ENCODE peak calls at places on chromosome 12, in four cellular contexts. One of them, this sample, is unnamed.

GRCh38 chr12:131139363-131140068 is 185.8 kb downstream of the ADGRD1 start:
- DNase-seq in upper lobe of left lung: no peak
- DNase-seq in A549: no peak
- DNase-seq in sigmoid colon: peak; percentile 57
- DNase-seq in this sample: no peak

GRCh38 chr12:20695232-20695631 is at the start of gene SLCO1C1:
- DNase-seq in sigmoid colon: no peak
- DNase-seq in upper lobe of left lung: no peak
- DNase-seq in A549: no peak
- DNase-seq in this sample: no peak

GRCh38 chr12:97168804-97169203 is 261.7 kb downstream of the NEDD1 start:
- DNase-seq in A549: no peak
- DNase-seq in sigmoid colon: no peak
- DNase-seq in upper lobe of left lung: no peak
- DNase-seq in this sample: no peak

GRCh38 chr12:9127936-9128663 is 12.4 kb upstream of the A2M start:
- DNase-seq in A549: no peak
- DNase-seq in sigmoid colon: no peak
- DNase-seq in upper lobe of left lung: no peak
- DNase-seq in this sample: no peak

GRCh38 chr12:128269108-128269713 is 2.2 kb downstream of the TMEM132C start:
- DNase-seq in sigmoid colon: no peak
- DNase-seq in upper lobe of left lung: no peak
- DNase-seq in A549: no peak
- DNase-seq in this sample: no peak

GRCh38 chr12:124750787-124751471 is 112.7 kb downstream of the SCARB1 start:
- DNase-seq in sigmoid colon: no peak
- DNase-seq in upper lobe of left lung: no peak
- DNase-seq in A549: no peak
- DNase-seq in this sample: no peak

GRCh38 chr12:129202109-129202814 is 349.0 kb downstream of the GLT1D1 start:
- DNase-seq in upper lobe of left lung: no peak
- DNase-seq in A549: no peak
- DNase-seq in sigmoid colon: no peak
- DNase-seq in this sample: no peak

GRCh38 chr12:132444957-132445883 is 44.7 kb upstream of the FBRSL1 start:
- DNase-seq in A549: no peak
- DNase-seq in upper lobe of left lung: peak; percentile 45
- DNase-seq in sigmoid colon: no peak
- DNase-seq in this sample: peak; percentile 60

GRCh38 chr12:116318738-116319050 is 41.2 kb upstream of the MED13L start:
- DNase-seq in A549: no peak
- DNase-seq in upper lobe of left lung: no peak
- DNase-seq in sigmoid colon: peak; percentile 71
- DNase-seq in this sample: no peak

GRCh38 chr12:6960291-6961277 is 9.4 kb downstream of the PTPN6 start:
- DNase-seq in sigmoid colon: peak; percentile 70
- DNase-seq in upper lobe of left lung: no peak
- DNase-seq in A549: no peak
- DNase-seq in this sample: peak; percentile 58

GRCh38 chr12:16347391-16348298 is at the start of gene MGST1:
- DNase-seq in A549: peak; percentile 38
- DNase-seq in upper lobe of left lung: peak; percentile 89
- DNase-seq in sigmoid colon: peak; percentile 80
- DNase-seq in this sample: peak; percentile 77

GRCh38 chr12:3380200-3381020 is 110.6 kb upstream of the PRMT8 start:
- DNase-seq in sigmoid colon: no peak
- DNase-seq in A549: no peak
- DNase-seq in upper lobe of left lung: no peak
- DNase-seq in this sample: no peak

GRCh38 chr12:21296751-21297406 is 37.8 kb downstream of the SLCO1A2 start:
- DNase-seq in A549: peak; percentile 16
- DNase-seq in sigmoid colon: no peak
- DNase-seq in upper lobe of left lung: no peak
- DNase-seq in this sample: no peak

GRCh38 chr12:72273499-72273837 is 1.3 kb downstream of the TRHDE start:
- DNase-seq in upper lobe of left lung: no peak
- DNase-seq in sigmoid colon: no peak
- DNase-seq in A549: no peak
- DNase-seq in this sample: no peak

GRCh38 chr12:54126696-54127537 is 61.9 kb downstream of the SMUG1 start:
- DNase-seq in sigmoid colon: peak; percentile 88
- DNase-seq in upper lobe of left lung: peak; percentile 24
- DNase-seq in A549: peak; percentile 55
- DNase-seq in this sample: peak; percentile 55

GRCh38 chr12:22781339-22781738 is 156.4 kb downstream of the ETNK1 start:
- DNase-seq in sigmoid colon: no peak
- DNase-seq in A549: no peak
- DNase-seq in upper lobe of left lung: no peak
- DNase-seq in this sample: no peak

GRCh38 chr12:49903700-49904423 is at the start of gene FAIM2:
- DNase-seq in sigmoid colon: peak; percentile 82
- DNase-seq in upper lobe of left lung: no peak
- DNase-seq in A549: no peak
- DNase-seq in this sample: peak; percentile 24

GRCh38 chr12:48198619-48198973 is 4.5 kb downstream of the OR10AD1 start:
- DNase-seq in sigmoid colon: peak; percentile 78
- DNase-seq in A549: no peak
- DNase-seq in upper lobe of left lung: peak; percentile 38
- DNase-seq in this sample: peak; percentile 31

GRCh38 chr12:34292736-34293625 is 270.7 kb downstream of the ALG10 start:
- DNase-seq in upper lobe of left lung: no peak
- DNase-seq in A549: no peak
- DNase-seq in sigmoid colon: peak; percentile 49
- DNase-seq in this sample: peak; percentile 1

GRCh38 chr12:34295366-34296142 is 273.3 kb downstream of the ALG10 start:
- DNase-seq in upper lobe of left lung: no peak
- DNase-seq in A549: no peak
- DNase-seq in sigmoid colon: peak; percentile 33
- DNase-seq in this sample: peak; percentile 1

GRCh38 chr12:34294671-34295365 is 272.5 kb downstream of the ALG10 start:
- DNase-seq in A549: no peak
- DNase-seq in upper lobe of left lung: no peak
- DNase-seq in sigmoid colon: peak; percentile 51
- DNase-seq in this sample: peak; percentile 1

GRCh38 chr12:34296143-34297041 is 274.1 kb downstream of the ALG10 start:
- DNase-seq in sigmoid colon: peak; percentile 54
- DNase-seq in A549: no peak
- DNase-seq in upper lobe of left lung: no peak
- DNase-seq in this sample: no peak

GRCh38 chr12:34294137-34294536 is 271.8 kb downstream of the ALG10 start:
- DNase-seq in upper lobe of left lung: no peak
- DNase-seq in A549: no peak
- DNase-seq in sigmoid colon: no peak
- DNase-seq in this sample: no peak
- TF ChIP-seq EP300 in upper lobe of left lung: no peak
- TF ChIP-seq EP300 in A549: no peak
- TF ChIP-seq EP300 in sigmoid colon: no peak
- TF ChIP-seq EP300 in this sample: no peak

DNA sequence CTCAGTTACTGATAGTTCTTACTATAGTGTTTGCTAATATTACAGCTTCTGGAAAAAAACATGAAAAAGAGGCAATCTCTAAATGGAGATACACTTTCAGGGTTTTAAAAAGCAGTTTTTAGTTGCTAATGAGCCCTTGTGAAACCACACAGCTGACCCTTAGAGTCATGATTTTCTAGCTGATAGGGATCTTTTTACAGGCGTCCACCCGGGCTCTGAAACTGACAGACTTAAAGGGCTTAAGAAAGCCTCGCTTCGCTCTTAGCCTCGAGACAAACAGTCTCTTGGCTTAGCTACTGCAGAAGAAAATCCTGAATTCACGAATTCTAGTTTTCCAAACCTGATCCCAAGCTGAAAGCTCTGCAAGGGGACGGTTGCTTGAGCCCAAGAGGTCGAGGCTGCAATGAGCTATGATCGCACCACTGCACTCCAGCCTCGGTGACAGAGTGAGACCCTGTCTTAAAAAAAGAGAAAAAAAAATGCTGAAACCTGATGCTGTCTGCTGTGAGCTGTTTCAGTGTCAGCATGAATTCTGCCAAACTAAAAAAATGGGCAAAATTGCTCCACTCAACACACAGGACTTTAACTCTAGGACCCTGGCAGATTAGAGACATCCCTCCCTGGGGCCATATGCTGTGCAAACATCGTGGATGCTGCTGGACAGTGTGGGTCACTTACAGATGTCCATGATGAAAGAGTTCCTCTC is 3.0 kb upstream of the HPD start:
- DNase-seq in upper lobe of left lung: no peak
- DNase-seq in A549: no peak
- DNase-seq in sigmoid colon: no peak
- DNase-seq in this sample: no peak
- H3K4me3 ChIP-seq in upper lobe of left lung: no peak overlapping the region
- H3K4me3 ChIP-seq in A549: no peak overlapping the region
- H3K4me3 ChIP-seq in sigmoid colon: no peak overlapping the region
- H3K4me3 ChIP-seq in this sample: no peak overlapping the region

GRCh38 chr12:81757731-81758325 is 1.3 kb downstream of the PPFIA2 start:
- DNase-seq in upper lobe of left lung: no peak
- DNase-seq in A549: no peak
- DNase-seq in sigmoid colon: no peak
- DNase-seq in this sample: no peak
- TF ChIP-seq EP300 in upper lobe of left lung: no peak
- TF ChIP-seq EP300 in A549: no peak
- TF ChIP-seq EP300 in sigmoid colon: no peak
- TF ChIP-seq EP300 in this sample: no peak

GRCh38 chr12:11813422-11813813 is 163.9 kb downstream of the ETV6 start:
- DNase-seq in sigmoid colon: no peak
- DNase-seq in A549: no peak
- DNase-seq in upper lobe of left lung: no peak
- DNase-seq in this sample: no peak

GRCh38 chr12:11814362-11814761 is 164.9 kb downstream of the ETV6 start:
- DNase-seq in A549: no peak
- DNase-seq in upper lobe of left lung: no peak
- DNase-seq in sigmoid colon: no peak
- DNase-seq in this sample: no peak

GRCh38 chr12:11815397-11815796 is 165.9 kb downstream of the ETV6 start:
- DNase-seq in upper lobe of left lung: no peak
- DNase-seq in sigmoid colon: no peak
- DNase-seq in A549: no peak
- DNase-seq in this sample: no peak

GRCh38 chr12:11810962-11811361 is 161.5 kb downstream of the ETV6 start:
- DNase-seq in upper lobe of left lung: no peak
- DNase-seq in A549: no peak
- DNase-seq in sigmoid colon: no peak
- DNase-seq in this sample: no peak

DNA sequence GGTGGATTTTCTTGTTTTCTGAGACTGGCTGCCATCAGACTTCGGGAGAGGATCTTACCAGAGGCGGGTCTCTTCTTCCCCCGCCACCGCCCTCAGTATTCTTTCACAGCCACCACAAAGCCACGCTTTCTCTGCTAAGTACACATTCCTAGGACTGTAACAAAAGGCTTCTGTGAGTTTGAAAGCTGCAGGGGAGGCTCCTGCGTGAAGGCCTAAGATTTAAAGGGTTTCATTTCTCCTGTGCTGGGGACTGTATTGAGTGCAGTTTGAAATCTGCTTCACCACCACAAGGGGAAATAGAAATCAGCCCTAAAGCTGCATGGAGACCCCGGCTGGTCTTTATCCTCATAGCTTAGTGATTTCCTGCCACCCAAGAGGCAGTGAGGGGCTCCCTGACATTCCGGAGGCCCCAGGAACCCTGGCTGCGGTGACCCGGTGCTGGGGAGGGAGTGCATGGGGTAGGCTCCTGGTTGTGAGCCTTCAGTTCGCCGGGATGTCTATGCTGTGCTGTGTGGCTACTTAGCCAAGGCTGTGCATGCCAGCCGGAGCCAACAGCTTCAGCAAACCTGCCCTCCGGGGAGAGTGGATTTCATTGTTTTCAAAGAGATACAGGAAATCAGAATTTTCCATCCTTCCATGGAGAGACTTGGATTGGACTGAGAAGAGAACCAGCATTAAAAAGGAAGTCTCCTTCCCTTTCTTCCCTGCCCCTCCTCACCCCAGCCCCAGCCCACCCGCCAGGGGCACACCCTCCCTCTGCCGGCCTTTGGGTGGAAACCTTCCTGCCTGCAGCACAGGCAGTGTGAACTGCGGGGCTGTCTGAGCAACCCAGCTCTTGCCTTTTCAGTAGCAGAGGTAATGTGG is 163.3 kb downstream of the ETV6 start:
- DNase-seq in sigmoid colon: no peak
- DNase-seq in A549: no peak
- DNase-seq in upper lobe of left lung: no peak
- DNase-seq in this sample: peak; percentile 50
- H3K4me3 ChIP-seq in sigmoid colon: no peak overlapping the region
- H3K4me3 ChIP-seq in A549: no peak overlapping the region
- H3K4me3 ChIP-seq in upper lobe of left lung: no peak overlapping the region
- H3K4me3 ChIP-seq in this sample: no peak overlapping the region

DNA sequence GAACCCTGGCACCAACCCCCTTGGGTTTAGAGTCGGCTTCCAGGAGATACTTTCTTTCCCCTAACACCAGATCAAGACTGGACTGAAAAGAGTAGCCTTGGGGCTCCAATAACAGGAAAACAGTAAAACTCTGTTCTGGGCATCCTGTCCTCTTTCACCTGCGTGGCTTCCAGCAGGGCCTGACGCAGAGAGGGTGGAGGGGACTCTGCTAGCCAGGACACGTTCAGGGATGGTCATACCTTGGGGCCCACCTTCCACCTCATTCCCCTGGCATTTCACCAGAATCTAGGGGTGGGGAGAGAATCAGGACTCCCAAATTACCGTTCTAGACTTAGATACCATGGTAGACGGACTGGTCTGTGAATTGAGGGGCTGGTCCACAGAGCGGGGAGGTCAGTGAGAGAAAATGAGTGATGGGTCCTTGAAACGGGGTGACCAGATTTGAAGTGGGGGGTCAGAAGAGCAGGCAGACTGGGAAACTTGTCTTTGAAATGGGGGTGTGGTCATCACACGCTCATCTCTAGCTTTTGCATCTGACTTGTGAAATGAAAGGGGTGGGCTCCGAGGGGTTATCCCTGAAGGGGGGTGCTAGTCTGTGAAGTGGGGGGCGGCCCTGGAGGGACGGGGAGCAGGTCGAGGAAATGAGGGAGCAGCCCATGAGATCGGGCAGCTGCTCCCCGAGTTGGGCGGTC is 873 bp downstream of the PXN start:
- DNase-seq in upper lobe of left lung: no peak
- DNase-seq in A549: no peak
- DNase-seq in sigmoid colon: no peak
- DNase-seq in this sample: no peak
- TF ChIP-seq EP300 in upper lobe of left lung: no peak
- TF ChIP-seq EP300 in A549: no peak
- TF ChIP-seq EP300 in sigmoid colon: no peak
- TF ChIP-seq EP300 in this sample: no peak

DNA sequence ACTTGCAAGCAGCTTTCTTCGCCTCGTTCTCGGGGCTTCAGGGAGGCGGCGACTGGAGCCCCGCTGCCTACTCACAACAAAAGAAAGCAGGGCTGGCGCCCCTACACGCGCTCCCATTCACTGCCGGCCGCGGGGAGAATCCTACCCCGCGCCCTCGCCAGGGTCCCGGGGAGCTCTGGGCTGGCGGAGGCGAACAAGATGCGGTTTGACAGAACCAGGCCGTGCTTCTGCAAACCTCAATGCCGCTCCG is 820 bp downstream of the TBX5 start:
- DNase-seq in sigmoid colon: no peak
- DNase-seq in A549: no peak
- DNase-seq in upper lobe of left lung: no peak
- DNase-seq in this sample: no peak
- H3K4me3 ChIP-seq in sigmoid colon: no peak overlapping the region
- H3K4me3 ChIP-seq in A549: peak overlapping the region; percentile 28
- H3K4me3 ChIP-seq in upper lobe of left lung: peak overlapping the region; percentile 0
- H3K4me3 ChIP-seq in this sample: no peak overlapping the region